ENCODE peak calls at places on chromosomes 4 and X, in four cellular contexts. N is fibroblast of pulmonary artery, C is adrenal gland, I is PC-3. F is an unnamed sample.

GRCh38 chrX:71103110-71103983 is 3.2 kb downstream of the CXorf65 start:
- DNase-seq in N (no peak), C (no peak), I (no peak), F (no peak)

GRCh38 chrX:57156397-57157049 is 19.3 kb upstream of the SPIN2A start:
- DNase-seq in N (peak), C (peak), I (peak), F (peak)

GRCh38 chr4:145541266-145541770 is 59.7 kb downstream of the SMAD1 start:
- DNase-seq in N (peak), C (no peak), I (peak), F (peak)

GRCh38 chr4:123304151-123305021 is 92.2 kb upstream of the SPRY1 start:
- DNase-seq in N (no peak), C (no peak), I (no peak), F (no peak)

GRCh38 chr4:73607375-73608026 is 12.7 kb downstream of the RASSF6 start:
- DNase-seq in N (no peak), C (no peak), I (peak), F (peak)

GRCh38 chr4:146255874-146256273 is 41.5 kb downstream of the REELD1 start:
- DNase-seq in N (peak), C (no peak), I (peak), F (peak)

GRCh38 chr4:7335363-7336066 is 99.2 kb downstream of the PSAPL1 start:
- DNase-seq in N (peak), C (peak), I (peak), F (no peak)

GRCh38 chr4:38670939-38671593 is 7.1 kb downstream of the KLF3 start:
- DNase-seq in N (no peak), C (no peak), I (peak), F (no peak)

GRCh38 chr4:148834804-148835598 is 392.8 kb upstream of the NR3C2 start:
- DNase-seq in N (peak), C (no peak), I (peak), F (peak)

GRCh38 chrX:11530621-11531020 is 135.1 kb downstream of the ARHGAP6 start:
- DNase-seq in N (no peak), C (no peak), I (no peak), F (peak)

GRCh38 chr4:69524708-69525107 is 29.0 kb upstream of the UGT2B4 start:
- DNase-seq in N (peak), C (no peak), I (no peak), F (no peak)

GRCh38 chr4:85496933-85497332 is 22.0 kb downstream of the ARHGAP24 start:
- DNase-seq in N (peak), C (no peak), I (peak), F (peak)
- H3K4me3 ChIP-seq in N (no peak), C (no peak), I (peak), F (no peak)

GRCh38 chrX:79117078-79117477 is 27.4 kb upstream of the GPR174 start:
- DNase-seq in N (no peak), C (no peak), I (no peak), F (peak)
- H3K4me3 ChIP-seq in N (no peak), C (no peak), I (no peak), F (no peak)

GRCh38 chr4:153468587-153468986 is 2.4 kb downstream of the TMEM131L start:
- DNase-seq in N (no peak), C (no peak), I (no peak), F (no peak)
- H3K4me3 ChIP-seq in N (no peak), C (no peak), I (peak), F (no peak)

DNA sequence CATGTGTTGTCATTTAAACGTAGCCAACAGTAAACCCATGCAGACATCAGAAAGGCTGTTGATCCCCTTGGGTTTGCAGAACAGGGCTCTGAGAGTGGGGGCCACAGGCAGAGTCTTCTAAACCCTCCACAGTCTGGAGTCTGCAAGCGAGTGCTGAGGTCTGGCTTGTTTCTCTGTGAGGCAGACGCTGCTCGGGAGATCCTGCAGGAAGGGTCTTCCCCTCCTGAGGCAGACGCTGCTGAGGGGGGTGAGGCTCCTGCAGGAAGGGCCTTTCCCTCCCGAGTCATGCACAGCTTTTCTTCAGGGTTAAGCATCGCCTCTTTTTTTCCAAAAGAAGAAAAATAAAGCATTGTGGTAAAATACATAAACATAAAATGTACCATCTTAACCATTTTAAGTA is 17.1 kb upstream of the PDE6B start:
- DNase-seq in N (no peak), C (peak), I (no peak), F (no peak)
- H3K4me3 ChIP-seq in N (no peak), C (no peak), I (no peak), F (no peak)

GRCh38 chrX:7841084-7841805 is 1.7 kb upstream of the VCX start:
- DNase-seq in N (no peak), C (no peak), I (no peak), F (no peak)
- H3K4me3 ChIP-seq in N (no peak), C (no peak), I (no peak), F (no peak)

DNA sequence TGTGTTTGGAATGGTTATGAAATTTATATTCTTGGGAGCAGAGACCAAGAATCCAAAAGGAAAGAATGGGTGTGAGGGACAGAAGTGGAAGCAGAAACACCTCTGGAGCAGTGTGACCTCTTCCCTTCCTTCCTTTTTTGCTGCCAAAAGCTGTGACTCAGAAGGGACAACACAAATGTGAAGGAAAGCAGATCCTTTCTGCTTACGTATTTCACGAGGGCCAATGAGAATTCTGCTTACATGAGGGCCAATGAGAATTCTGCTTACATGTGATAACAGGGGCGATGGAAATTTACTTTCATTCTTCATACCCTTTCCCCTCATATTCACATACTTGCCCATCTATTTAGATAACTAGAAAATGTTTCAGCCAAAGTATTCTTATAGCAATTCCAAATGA is 404.6 kb downstream of the PRDM5 start:
- DNase-seq in N (peak), C (peak), I (peak), F (peak)
- H3K4me3 ChIP-seq in N (peak), C (no peak), I (peak), F (no peak)

GRCh38 chr4:109434007-109434792 is 585 bp downstream of the SEC24B start:
- DNase-seq in N (peak), C (peak), I (peak), F (peak)

GRCh38 chr4:109434793-109435080 is 1.1 kb downstream of the SEC24B start:
- DNase-seq in N (peak), C (no peak), I (no peak), F (peak)

GRCh38 chr4:109436504-109436903 is 2.9 kb downstream of the SEC24B start:
- DNase-seq in N (no peak), C (no peak), I (no peak), F (no peak)

GRCh38 chr4:109433281-109434006 is at the start of gene SEC24B:
- DNase-seq in N (peak), C (peak), I (peak), F (peak)

DNA sequence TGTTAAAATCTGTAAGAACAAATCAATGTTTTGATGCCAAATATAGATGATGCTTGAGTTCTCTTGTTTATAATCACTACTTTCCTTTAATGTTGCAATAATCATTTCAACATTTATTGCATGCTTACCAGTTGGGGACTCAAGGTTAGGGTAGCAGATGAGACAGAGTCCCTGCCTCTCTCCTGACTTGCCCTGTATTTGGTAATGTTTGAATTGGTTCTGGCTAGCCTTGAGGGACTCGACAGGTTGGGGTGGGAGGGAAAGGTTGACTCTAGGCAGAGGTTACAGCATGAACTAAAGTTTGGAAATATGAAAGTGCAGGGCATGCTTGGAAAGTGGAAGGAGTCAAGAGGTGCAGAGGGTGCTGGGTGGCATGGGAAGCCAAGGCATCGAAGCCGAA is 2.0 kb downstream of the SEC24B start:
- DNase-seq in N (no peak), C (no peak), I (no peak), F (peak)
- H3K4me3 ChIP-seq in N (peak), C (no peak), I (peak), F (no peak)